ENCODE peak calls at places on chromosomes 5 and 9, in four cellular contexts. I is MCF 10A; D is activated naive CD8-positive, alpha-beta T cell treated with anti-CD3 and anti-CD28 coated beads for 36 hours; Z is stimulated activated CD4-positive, alpha-beta T cell treated with anti-CD3 and anti-CD28 coated beads, Interleukin-1b, Interleukin-23, amount 100 ng/mL, for 4 hours. J is an unnamed sample.

GRCh38 chr9:130864541-130864940 is 29.5 kb downstream of the ABL1 start:
- DNase-seq in I (no peak), D (no peak), Z (no peak), J (no peak)

GRCh38 chr5:72543365-72543764 is 36.2 kb upstream of the ZNF366 start:
- DNase-seq in I (peak; percentile 77), D (no peak), Z (no peak), J (no peak)

GRCh38 chr5:169133500-169133899 is 167.4 kb downstream of the SLIT3 start:
- DNase-seq in I (no peak), D (no peak), Z (no peak), J (no peak)

GRCh38 chr9:2016411-2017208 is 1.5 kb downstream of the SMARCA2 start:
- DNase-seq in I (peak; percentile 82), D (peak; percentile 53), Z (peak; percentile 26), J (peak; percentile 72)

GRCh38 chr9:93467062-93467416 is 13.7 kb upstream of the FAM120AOS start:
- DNase-seq in I (peak; percentile 46), D (no peak), Z (no peak), J (no peak)

GRCh38 chr5:62374090-62374489 is 29.6 kb downstream of the DIMT1 start:
- DNase-seq in I (no peak), D (no peak), Z (no peak), J (no peak)

GRCh38 chr5:155943516-155944407 is 383.2 kb upstream of the SGCD start:
- DNase-seq in I (peak; percentile 5), D (peak; percentile 18), Z (no peak), J (peak; percentile 46)

GRCh38 chr9:27527702-27528277 is 1.8 kb downstream of the MOB3B start:
- DNase-seq in I (no peak), D (no peak), Z (no peak), J (no peak)

GRCh38 chr5:69341520-69342161 is 9.0 kb upstream of the CCDC125 start:
- DNase-seq in I (peak; percentile 26), D (no peak), Z (no peak), J (no peak)

GRCh38 chr9:84969084-84969483 is 299.6 kb downstream of the NTRK2 start:
- DNase-seq in I (peak; percentile 92), D (no peak), Z (no peak), J (no peak)

GRCh38 chr9:68955281-68955680 is 58.6 kb downstream of the PRKACG start:
- DNase-seq in I (no peak), D (no peak), Z (no peak), J (no peak)

GRCh38 chr9:134007571-134007970 is 15.4 kb upstream of the VAV2 start:
- DNase-seq in I (no peak), D (no peak), Z (no peak), J (no peak)

GRCh38 chr9:35905912-35906679 is at the start of gene HRCT1:
- DNase-seq in I (peak; percentile 99), D (no peak), Z (no peak), J (no peak)

GRCh38 chr9:76414656-76415055 is 20.4 kb upstream of the RFK start:
- DNase-seq in I (peak; percentile 64), D (no peak), Z (no peak), J (peak; percentile 64)

GRCh38 chr5:138653502-138653901 is 78.3 kb upstream of the HSPA9 start:
- DNase-seq in I (peak; percentile 66), D (no peak), Z (no peak), J (no peak)

GRCh38 chr5:140262221-140262620 is 40.7 kb downstream of the PFDN1 start:
- DNase-seq in I (no peak), D (no peak), Z (no peak), J (no peak)

GRCh38 chr9:36023260-36024048 is 13.3 kb upstream of the RECK start:
- DNase-seq in I (peak; percentile 74), D (peak; percentile 54), Z (peak; percentile 56), J (peak; percentile 79)

GRCh38 chr5:149320791-149321330 is 24.4 kb upstream of the GRPEL2 start:
- DNase-seq in I (peak; percentile 92), D (no peak), Z (no peak), J (no peak)

GRCh38 chr5:156120777-156121176 is 206.2 kb upstream of the SGCD start:
- DNase-seq in I (no peak), D (no peak), Z (no peak), J (no peak)

GRCh38 chr5:107285772-107286171 is 385.0 kb downstream of the EFNA5 start:
- DNase-seq in I (no peak), D (no peak), Z (no peak), J (no peak)

GRCh38 chr5:124980174-124980941 is 233.9 kb upstream of the ZNF608 start:
- DNase-seq in I (no peak), D (no peak), Z (no peak), J (no peak)

GRCh38 chr9:4430492-4431261 is 59.6 kb upstream of the SLC1A1 start:
- DNase-seq in I (no peak), D (no peak), Z (no peak), J (no peak)

GRCh38 chr5:35035271-35035670 is 12.5 kb downstream of the AGXT2 start:
- DNase-seq in I (no peak), D (no peak), Z (no peak), J (no peak)

GRCh38 chr9:114291886-114292590 is 30.9 kb upstream of the ORM1 start:
- DNase-seq in I (no peak), D (no peak), Z (no peak), J (no peak)

GRCh38 chr9:137423810-137424291 is 658 bp downstream of the NOXA1 start:
- DNase-seq in I (peak; percentile 49), D (no peak), Z (no peak), J (no peak)

GRCh38 chr5:180699042-180699441 is 40.8 kb downstream of the OR2Y1 start:
- DNase-seq in I (no peak), D (no peak), Z (no peak), J (no peak)

GRCh38 chr5:67617051-67617450 is 420.5 kb upstream of the CD180 start:
- DNase-seq in I (no peak), D (no peak), Z (no peak), J (no peak)

GRCh38 chr9:113652355-113653152 is 189.0 kb downstream of the RGS3 start:
- DNase-seq in I (no peak), D (no peak), Z (no peak), J (no peak)

GRCh38 chr9:98191615-98192502 is 578 bp downstream of the CORO2A start:
- DNase-seq in I (peak; percentile 42), D (peak; percentile 42), Z (no peak), J (peak; percentile 44)